ENCODE peak calls at places on chromosome 20, in eight cellular contexts. V is GM23338, Q is lower lobe of right lung, L is SJSA1, X is HCT116, Y is tibial nerve, W is neuronal stem cell, H is fibroblast of lung. N is an unnamed sample.

GRCh38 chr20:32476684-32477593 is 108.2 kb downstream of the NOL4L start:
- DNase-seq in V (no peak), Q (peak; percentile 58), L (no peak), X (no peak), Y (no peak), W (no peak), H (no peak), N (no peak)

GRCh38 chr20:61798632-61799031 is 267.0 kb downstream of the TAF4 start:
- DNase-seq in V (no peak), Q (no peak), L (no peak), X (no peak), Y (no peak), W (no peak), H (no peak), N (no peak)

GRCh38 chr20:64205611-64206026 is 41.4 kb downstream of the MYT1 start:
- DNase-seq in V (no peak), Q (no peak), L (no peak), X (no peak), Y (no peak), W (no peak), H (no peak), N (no peak)

GRCh38 chr20:8116067-8116811 is 15.8 kb upstream of the PLCB1 start:
- DNase-seq in V (no peak), Q (no peak), L (no peak), X (no peak), Y (no peak), W (no peak), H (peak; percentile 72), N (no peak)

GRCh38 chr20:11843289-11843688 is 74.4 kb upstream of the BTBD3 start:
- DNase-seq in V (no peak), Q (no peak), L (no peak), X (no peak), Y (no peak), W (no peak), H (no peak), N (no peak)

GRCh38 chr20:14264869-14265268 is 72.5 kb downstream of the FLRT3 start:
- DNase-seq in V (peak; percentile 52), Q (no peak), L (peak; percentile 4), X (no peak), Y (no peak), W (no peak), H (peak; percentile 21), N (no peak)

GRCh38 chr20:12358006-12358654 is 440.4 kb downstream of the BTBD3 start:
- DNase-seq in V (peak; percentile 69), Q (no peak), L (no peak), X (no peak), Y (no peak), W (no peak), H (no peak), N (no peak)

GRCh38 chr20:41139227-41140093 is 2.1 kb downstream of the PLCG1 start:
- DNase-seq in V (no peak), Q (no peak), L (no peak), X (no peak), Y (no peak), W (no peak), H (no peak), N (no peak)

GRCh38 chr20:34997171-34997570 is 41.5 kb downstream of the MYH7B start:
- DNase-seq in V (peak; percentile 89), Q (no peak), L (no peak), X (no peak), Y (no peak), W (no peak), H (no peak), N (no peak)

GRCh38 chr20:60242836-60243520 is 284.8 kb downstream of the CDH26 start:
- DNase-seq in V (no peak), Q (no peak), L (peak; percentile 41), X (no peak), Y (no peak), W (no peak), H (peak; percentile 53), N (no peak)

GRCh38 chr20:57464642-57465211 is 60.2 kb downstream of the CTCFL start:
- DNase-seq in V (peak; percentile 52), Q (peak; percentile 52), L (no peak), X (peak; percentile 36), Y (no peak), W (no peak), H (no peak), N (no peak)

GRCh38 chr20:64109831-64110391 is 2.5 kb upstream of the NPBWR2 start:
- DNase-seq in V (peak; percentile 0), Q (peak; percentile 20), L (no peak), X (no peak), Y (no peak), W (no peak), H (no peak), N (no peak)

GRCh38 chr20:49905415-49906091 is 9.8 kb downstream of the SPATA2 start:
- DNase-seq in V (no peak), Q (no peak), L (no peak), X (no peak), Y (no peak), W (no peak), H (no peak), N (no peak)

GRCh38 chr20:31606928-31607639 is 2.0 kb downstream of the ID1 start:
- DNase-seq in V (peak; percentile 67), Q (peak; percentile 65), L (peak; percentile 65), X (peak; percentile 93), Y (no peak), W (no peak), H (peak; percentile 86), N (no peak)

GRCh38 chr20:51628533-51629398 is 86.2 kb upstream of the NFATC2 start:
- DNase-seq in V (no peak), Q (no peak), L (no peak), X (no peak), Y (no peak), W (no peak), H (peak; percentile 91), N (no peak)

GRCh38 chr20:15976047-15976731 is 597.1 kb downstream of the KIF16B start:
- DNase-seq in V (peak; percentile 85), Q (no peak), L (no peak), X (no peak), Y (no peak), W (peak; percentile 76), H (no peak), N (no peak)

GRCh38 chr20:62880935-62881661 is 19.5 kb upstream of the TCFL5 start:
- DNase-seq in V (no peak), Q (no peak), L (no peak), X (no peak), Y (no peak), W (no peak), H (no peak), N (no peak)

GRCh38 chr20:31746068-31746878 is 7.2 kb downstream of the TPX2 start:
- DNase-seq in V (no peak), Q (no peak), L (no peak), X (no peak), Y (no peak), W (no peak), H (no peak), N (no peak)

GRCh38 chr20:35663813-35664543 is 722 bp downstream of the CPNE1 start:
- DNase-seq in V (peak; percentile 75), Q (peak; percentile 56), L (no peak), X (peak; percentile 6), Y (peak; percentile 19), W (peak; percentile 33), H (peak; percentile 32), N (peak; percentile 56)

GRCh38 chr20:43720007-43720406 is 6.8 kb downstream of the GTSF1L start:
- DNase-seq in V (no peak), Q (no peak), L (no peak), X (no peak), Y (no peak), W (no peak), H (no peak), N (no peak)
- H3K4me1 ChIP-seq in V (no peaks in the 10 kb centered on the region), Q (no peaks in the 10 kb centered on the region), L (peaks cover 10% of the 10 kb centered on the region), X (no peaks in the 10 kb centered on the region), Y (no peaks in the 10 kb centered on the region), W (no peaks in the 10 kb centered on the region), H (no peaks in the 10 kb centered on the region), N (peaks cover 8% of the 10 kb centered on the region)

GRCh38 chr20:47574616-47575401 is 73.1 kb downstream of the NCOA3 start:
- DNase-seq in V (peak; percentile 13), Q (no peak), L (no peak), X (no peak), Y (no peak), W (no peak), H (peak; percentile 34), N (no peak)

GRCh38 chr20:47576516-47577033 is 74.9 kb downstream of the NCOA3 start:
- DNase-seq in V (peak; percentile 54), Q (peak; percentile 51), L (peak; percentile 54), X (peak; percentile 85), Y (peak; percentile 34), W (no peak), H (peak; percentile 93), N (no peak)

GRCh38 chr20:47573586-47573985 is 71.9 kb downstream of the NCOA3 start:
- DNase-seq in V (peak; percentile 25), Q (no peak), L (no peak), X (no peak), Y (no peak), W (no peak), H (no peak), N (no peak)

GRCh38 chr20:47577271-47577670 is 75.6 kb downstream of the NCOA3 start:
- DNase-seq in V (no peak), Q (no peak), L (no peak), X (no peak), Y (no peak), W (no peak), H (no peak), N (no peak)

GRCh38 chr20:47578543-47578942 is 76.9 kb downstream of the NCOA3 start:
- DNase-seq in V (no peak), Q (no peak), L (no peak), X (no peak), Y (no peak), W (no peak), H (no peak), N (no peak)
- H3K27me3 ChIP-seq in V (no peaks in the 10 kb centered on the region), Q (no peaks in the 10 kb centered on the region), L (no peaks in the 10 kb centered on the region), X (no peaks in the 10 kb centered on the region), Y (no peaks in the 10 kb centered on the region), W (no peaks in the 10 kb centered on the region), H (no peaks in the 10 kb centered on the region), N (no peaks in the 10 kb centered on the region)

GRCh38 chr20:1939270-1939595 is 44.0 kb downstream of the SIRPA start:
- DNase-seq in V (no peak), Q (no peak), L (no peak), X (no peak), Y (no peak), W (no peak), H (no peak), N (no peak)

GRCh38 chr20:1935696-1936366 is 40.6 kb downstream of the SIRPA start:
- DNase-seq in V (no peak), Q (no peak), L (no peak), X (no peak), Y (no peak), W (no peak), H (no peak), N (no peak)

GRCh38 chr20:1934578-1935573 is 39.7 kb downstream of the SIRPA start:
- DNase-seq in V (no peak), Q (no peak), L (no peak), X (no peak), Y (peak; percentile 89), W (no peak), H (peak; percentile 70), N (no peak)

GRCh38 chr20:1938464-1939269 is 43.5 kb downstream of the SIRPA start:
- DNase-seq in V (no peak), Q (no peak), L (no peak), X (no peak), Y (no peak), W (no peak), H (no peak), N (no peak)

GRCh38 chr20:1937316-1937976 is 42.2 kb downstream of the SIRPA start:
- DNase-seq in V (no peak), Q (no peak), L (no peak), X (no peak), Y (no peak), W (no peak), H (no peak), N (no peak)
- H3K4me1 ChIP-seq in V (no peaks in the 10 kb centered on the region), Q (peaks cover 17% of the 10 kb centered on the region), L (no peaks in the 10 kb centered on the region), X (no peaks in the 10 kb centered on the region), Y (peaks cover 3% of the 10 kb centered on the region), W (no peaks in the 10 kb centered on the region), H (peaks cover 11% of the 10 kb centered on the region), N (no peaks in the 10 kb centered on the region)

GRCh38 chr20:17223553-17223952 is 3.3 kb upstream of the PCSK2 start:
- DNase-seq in V (no peak), Q (no peak), L (no peak), X (no peak), Y (no peak), W (no peak), H (no peak), N (no peak)
- H3K27me3 ChIP-seq in V (peaks cover 43% of the 10 kb centered on the region), Q (peaks cover 41% of the 10 kb centered on the region), L (peaks cover 42% of the 10 kb centered on the region), X (peaks cover 7% of the 10 kb centered on the region), Y (no peaks in the 10 kb centered on the region), W (peaks cover 3% of the 10 kb centered on the region), H (peaks cover 14% of the 10 kb centered on the region), N (peaks cover 8% of the 10 kb centered on the region)